ENCODE peak calls at places on chromosomes 1 and 21, in seven cellular contexts. J is mesendoderm, W is MM.1S, V is DND-41, U is neuronal stem cell, D is IMR-90, Q is OCI-LY7. A is an unnamed sample.

GRCh38 chr1:179826626-179827280 is 50.9 kb downstream of the TOR1AIP2 start:
- DNase-seq in J (no peak), W (no peak), V (no peak), U (no peak), D (no peak), Q (no peak), A (no peak)

GRCh38 chr1:231442735-231443134 is 20.6 kb upstream of the EGLN1 start:
- DNase-seq in J (no peak), W (no peak), V (no peak), U (no peak), D (no peak), Q (no peak), A (no peak)

GRCh38 chr1:88685239-88685604 is 1.1 kb downstream of the PKN2 start:
- DNase-seq in J (no peak), W (peak; percentile 24), V (no peak), U (no peak), D (no peak), Q (no peak), A (no peak)

GRCh38 chr1:1630965-1631792 is 794 bp upstream of the MMP23B start:
- DNase-seq in J (peak; percentile 46), W (no peak), V (no peak), U (no peak), D (no peak), Q (no peak), A (no peak)

GRCh38 chr1:37947364-37947763 is 511 bp upstream of the INPP5B start:
- DNase-seq in J (no peak), W (peak; percentile 40), V (no peak), U (no peak), D (no peak), Q (peak; percentile 67), A (peak; percentile 74)

GRCh38 chr1:12380316-12381249 is 150.8 kb downstream of the VPS13D start:
- DNase-seq in J (no peak), W (no peak), V (no peak), U (no peak), D (no peak), Q (no peak), A (no peak)

GRCh38 chr1:165915480-165916395 is 88.3 kb downstream of the UCK2 start:
- DNase-seq in J (no peak), W (no peak), V (no peak), U (no peak), D (no peak), Q (no peak), A (no peak)

GRCh38 chr1:48007044-48007443 is 9.9 kb upstream of the TRABD2B start:
- DNase-seq in J (no peak), W (peak; percentile 18), V (no peak), U (no peak), D (peak; percentile 2), Q (no peak), A (no peak)

GRCh38 chr1:224108991-224109390 is 4.9 kb upstream of the FBXO28 start:
- DNase-seq in J (no peak), W (no peak), V (no peak), U (no peak), D (no peak), Q (no peak), A (no peak)

GRCh38 chr1:155256101-155256852 is 994 bp upstream of the ENTREP3 start:
- DNase-seq in J (no peak), W (no peak), V (no peak), U (no peak), D (no peak), Q (no peak), A (no peak)

GRCh38 chr1:44652445-44653106 is 21.7 kb downstream of the TMEM53 start:
- DNase-seq in J (peak; percentile 81), W (peak; percentile 69), V (peak; percentile 78), U (peak; percentile 77), D (peak; percentile 42), Q (peak; percentile 76), A (peak; percentile 90)

DNA sequence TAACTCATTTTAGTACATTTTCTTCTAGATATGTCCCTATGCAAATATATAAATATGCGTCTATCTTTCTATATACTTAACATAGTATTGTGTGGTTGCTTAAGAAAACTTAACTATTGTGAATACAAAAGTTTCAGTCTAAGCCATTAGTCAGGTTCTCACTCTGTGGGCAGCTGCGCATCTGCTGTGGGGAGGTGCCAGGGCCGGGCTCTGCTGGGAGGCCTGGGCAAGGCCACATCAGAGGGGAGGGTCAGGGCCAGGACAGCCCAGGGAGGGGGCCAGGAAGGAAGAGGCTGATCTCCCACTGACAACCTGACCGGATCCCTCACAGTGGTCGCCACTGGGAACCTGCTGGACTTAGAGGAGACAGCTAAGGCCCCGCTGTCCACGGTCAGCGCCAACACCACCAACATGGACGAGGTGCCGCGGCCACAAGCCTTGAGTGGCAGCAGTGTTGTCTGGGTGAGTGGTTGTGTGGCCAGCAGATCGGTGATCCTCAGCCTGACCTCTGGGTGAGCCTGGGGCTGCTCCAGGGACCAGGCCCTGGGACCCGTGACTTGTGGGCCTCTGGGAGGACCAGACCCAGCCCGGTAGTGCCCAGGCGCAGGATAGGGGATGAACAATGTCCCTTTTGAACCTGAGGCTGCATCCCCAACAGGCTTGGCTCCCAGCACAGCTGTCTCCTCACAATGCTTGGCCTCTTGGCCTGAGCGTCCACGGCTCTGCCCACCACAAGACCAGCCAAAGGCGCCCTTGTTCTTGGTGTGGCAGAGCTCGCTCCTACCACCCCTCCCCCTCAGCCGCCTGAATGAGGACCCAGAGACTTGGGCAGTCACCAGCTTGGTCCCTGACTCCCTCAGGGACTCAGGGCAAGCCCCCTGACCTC is 20.2 kb downstream of the LDLRAP1 start:
- DNase-seq in J (no peak), W (peak; percentile 66), V (no peak), U (no peak), D (no peak), Q (no peak), A (no peak)
- H3K4me3 ChIP-seq in J (no peak overlapping the region), W (peak overlapping the region; percentile 19), V (no peak overlapping the region), U (no peak overlapping the region), D (no peak overlapping the region), Q (peak overlapping the region; percentile 64), A (no peak overlapping the region)

GRCh38 chr1:183098349-183098748 is 75.1 kb downstream of the LAMC1 start:
- DNase-seq in J (no peak), W (no peak), V (no peak), U (no peak), D (no peak), Q (no peak), A (no peak)

GRCh38 chr1:183094376-183094775 is 71.2 kb downstream of the LAMC1 start:
- DNase-seq in J (no peak), W (no peak), V (no peak), U (no peak), D (peak; percentile 62), Q (no peak), A (peak; percentile 14)

GRCh38 chr1:183096351-183096750 is 73.1 kb downstream of the LAMC1 start:
- DNase-seq in J (no peak), W (no peak), V (no peak), U (no peak), D (no peak), Q (no peak), A (no peak)

GRCh38 chr1:183097438-183098051 is 74.3 kb downstream of the LAMC1 start:
- DNase-seq in J (no peak), W (no peak), V (no peak), U (no peak), D (peak; percentile 94), Q (no peak), A (peak; percentile 7)

DNA sequence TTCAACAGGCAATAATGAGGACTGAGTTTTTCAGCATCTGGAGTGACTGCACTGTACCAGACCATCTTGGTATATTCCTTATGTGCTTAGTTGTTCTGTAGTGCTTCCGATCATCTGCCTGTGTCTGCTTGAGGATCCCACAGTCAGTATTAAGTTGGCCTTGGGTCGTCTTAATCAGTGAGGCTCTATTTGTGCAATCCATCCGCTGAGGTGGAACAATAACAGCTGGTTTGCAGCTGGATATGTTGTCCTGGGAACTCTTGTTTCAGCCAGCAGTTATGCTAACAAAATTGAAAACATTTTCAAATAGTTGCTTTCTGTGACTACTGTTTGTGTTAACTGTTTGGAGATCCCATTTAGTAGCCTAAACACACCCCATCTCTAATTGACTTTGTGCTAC is 73.7 kb downstream of the LAMC1 start:
- DNase-seq in J (no peak), W (no peak), V (no peak), U (no peak), D (peak; percentile 93), Q (no peak), A (no peak)
- H3K4me1 ChIP-seq in J (peaks cover 7% of the 10 kb centered on the region), W (no peaks in the 10 kb centered on the region), V (no peaks in the 10 kb centered on the region), U (peaks cover 21% of the 10 kb centered on the region), D (peaks cover 28% of the 10 kb centered on the region), Q (peaks cover 7% of the 10 kb centered on the region), A (peaks cover 8% of the 10 kb centered on the region)

GRCh38 chr1:39269791-39270342 is 65.4 kb downstream of the MACF1 start:
- DNase-seq in J (peak; percentile 76), W (peak; percentile 87), V (no peak), U (no peak), D (peak; percentile 82), Q (peak; percentile 93), A (peak; percentile 94)

GRCh38 chr1:39268112-39268581 is 63.7 kb downstream of the MACF1 start:
- DNase-seq in J (peak; percentile 72), W (peak; percentile 77), V (no peak), U (peak; percentile 27), D (peak; percentile 90), Q (no peak), A (peak; percentile 53)

GRCh38 chr1:39270368-39270767 is 65.9 kb downstream of the MACF1 start:
- DNase-seq in J (peak; percentile 67), W (no peak), V (no peak), U (no peak), D (no peak), Q (no peak), A (no peak)

GRCh38 chr1:39268906-39269305 is 64.4 kb downstream of the MACF1 start:
- DNase-seq in J (peak; percentile 93), W (no peak), V (no peak), U (no peak), D (peak; percentile 13), Q (no peak), A (no peak)

DNA sequence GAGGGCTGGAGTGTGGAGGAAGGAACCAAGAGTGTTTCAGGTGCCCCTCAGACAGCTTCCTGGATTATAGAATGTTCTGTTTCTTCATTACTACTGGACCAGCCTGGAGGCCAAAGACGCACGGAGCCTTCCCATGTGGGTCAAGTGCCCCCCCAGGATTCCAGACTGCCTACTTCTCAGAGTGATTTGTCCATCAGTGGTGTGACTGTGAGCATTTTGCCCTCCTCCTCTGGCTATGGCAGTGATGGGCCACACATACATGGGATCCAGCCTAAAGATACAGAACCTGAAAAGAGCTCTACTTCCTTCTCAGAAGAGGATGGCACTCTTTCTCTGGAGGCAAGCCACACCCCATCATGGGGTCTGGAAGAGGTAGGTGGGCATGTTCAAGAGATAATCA is 64.9 kb downstream of the MACF1 start:
- DNase-seq in J (no peak), W (no peak), V (no peak), U (no peak), D (no peak), Q (peak; percentile 22), A (no peak)
- H3K4me2 ChIP-seq in J (no peak overlapping the region), W (peak overlapping the region; percentile 85), V (no peak overlapping the region), U (no peak overlapping the region), D (peak overlapping the region; percentile 74), Q (peak overlapping the region; percentile 69), A (peak overlapping the region; percentile 50)

DNA sequence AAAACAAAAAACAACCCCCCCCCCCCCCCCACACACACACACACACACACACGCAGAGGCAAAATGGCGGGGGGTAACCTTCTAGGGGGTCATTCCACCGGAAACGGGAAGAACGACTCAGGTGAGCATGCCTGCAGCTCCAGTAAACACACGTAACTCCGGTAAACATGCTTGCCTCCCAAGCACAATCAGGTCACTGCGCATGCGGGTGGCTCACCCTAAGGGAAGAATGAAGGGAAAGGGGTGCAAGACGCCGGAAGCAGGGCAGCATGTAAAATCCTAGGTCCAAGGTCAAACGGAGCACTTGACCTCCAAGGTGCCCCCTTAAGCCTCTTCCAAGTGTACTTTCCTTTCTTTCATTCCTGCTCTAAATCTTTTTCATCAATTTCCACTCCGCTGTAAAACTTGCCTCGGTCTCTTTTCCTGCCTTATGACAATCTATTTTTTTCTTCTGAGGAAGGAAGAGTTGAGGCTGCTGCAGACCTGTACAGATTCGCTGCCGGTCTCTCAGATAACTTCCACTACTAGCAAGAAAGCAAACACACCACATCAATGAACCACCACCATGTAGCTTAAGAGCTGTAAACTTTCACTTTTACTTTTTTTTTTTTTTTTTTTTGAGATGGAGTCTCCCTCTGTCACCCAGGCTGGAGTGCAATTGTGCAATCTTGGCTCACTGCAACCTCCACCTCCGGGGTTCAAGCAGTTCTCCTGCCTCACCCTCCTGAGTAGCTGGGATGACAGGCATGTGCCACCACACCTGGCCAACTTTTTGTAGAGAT is 21.0 kb upstream of the CBR3 start:
- DNase-seq in J (no peak), W (peak; percentile 70), V (peak; percentile 65), U (no peak), D (no peak), Q (no peak), A (peak; percentile 28)
- H3K4me3 ChIP-seq in J (no peak overlapping the region), W (no peak overlapping the region), V (peak overlapping the region; percentile 4), U (no peak overlapping the region), D (no peak overlapping the region), Q (no peak overlapping the region), A (no peak overlapping the region)

A was measured in Karpas-422.